ENCODE peak calls at places on chromosome 13, in five cellular contexts. N is testis, J is psoas muscle, C is left ventricle myocardium inferior, O is cardiac muscle cell. S is an unnamed sample.

GRCh38 chr13:34750078-34750703 is 191.9 kb upstream of the NBEA start:
- DNase-seq in C (peak; percentile 23), J (no peak), O (peak; percentile 66), N (peak; percentile 58), S (no peak)

GRCh38 chr13:113907637-113908617 is 44.1 kb upstream of the GAS6 start:
- DNase-seq in O (peak; percentile 69), N (no peak), C (no peak), J (no peak), S (no peak)

GRCh38 chr13:40433577-40433976 is 232.9 kb downstream of the FOXO1 start:
- DNase-seq in O (no peak), J (no peak), C (no peak), N (no peak), S (peak; percentile 46)

GRCh38 chr13:100659578-100659977 is 15.0 kb downstream of the TMTC4 start:
- DNase-seq in J (no peak), C (no peak), O (no peak), N (no peak), S (no peak)

GRCh38 chr13:74115138-74115537 is 19.1 kb downstream of the KLF12 start:
- DNase-seq in C (no peak), O (peak; percentile 50), N (no peak), J (no peak), S (no peak)

GRCh38 chr13:28320884-28321574 is 173.9 kb downstream of the FLT1 start:
- DNase-seq in J (no peak), O (no peak), N (no peak), C (no peak), S (no peak)

GRCh38 chr13:24216176-24216575 is 55.7 kb downstream of the SPATA13 start:
- DNase-seq in O (no peak), N (no peak), J (no peak), C (no peak), S (no peak)

GRCh38 chr13:51134763-51135365 is 23.8 kb upstream of the C13orf42 start:
- DNase-seq in C (no peak), O (no peak), J (no peak), N (no peak), S (no peak)

GRCh38 chr13:25249001-25249543 is 38.2 kb downstream of the MTMR6 start:
- DNase-seq in J (no peak), O (peak; percentile 47), N (no peak), C (no peak), S (no peak)

GRCh38 chr13:52850396-52851152 is 2.1 kb upstream of the PCDH8 start:
- DNase-seq in N (peak; percentile 88), O (peak; percentile 79), C (peak; percentile 72), J (peak; percentile 85), S (no peak)

GRCh38 chr13:95676100-95676774 is 702 bp upstream of the DNAJC3 start:
- DNase-seq in C (no peak), N (peak; percentile 37), J (peak; percentile 57), O (peak; percentile 53), S (peak; percentile 33)

GRCh38 chr13:72891423-72891822 is 109.5 kb downstream of the PIBF1 start:
- DNase-seq in J (no peak), C (no peak), O (no peak), N (no peak), S (no peak)

GRCh38 chr13:106052200-106052767 is 483.2 kb downstream of the EFNB2 start:
- DNase-seq in C (no peak), J (no peak), O (no peak), N (no peak), S (no peak)

GRCh38 chr13:75963318-75963717 is 327.2 kb downstream of the LMO7 start:
- DNase-seq in C (no peak), J (no peak), O (no peak), N (no peak), S (no peak)

GRCh38 chr13:110697842-110698241 is 8.1 kb downstream of the CARS2 start:
- DNase-seq in J (no peak), N (no peak), O (no peak), C (no peak), S (no peak)

GRCh38 chr13:100666124-100666523 is 8.5 kb downstream of the TMTC4 start:
- DNase-seq in J (no peak), C (no peak), O (peak; percentile 37), N (peak; percentile 21), S (no peak)

GRCh38 chr13:44734204-44734707 is 158.1 kb upstream of the TSC22D1 start:
- DNase-seq in J (peak; percentile 93), O (peak; percentile 71), N (no peak), C (peak; percentile 51), S (no peak)

GRCh38 chr13:74021507-74021906 is 112.7 kb downstream of the KLF12 start:
- DNase-seq in O (no peak), J (no peak), N (no peak), C (no peak), S (no peak)

GRCh38 chr13:51643882-51644281 is 59.6 kb downstream of the WDFY2 start:
- DNase-seq in O (peak; percentile 93), J (no peak), N (no peak), C (no peak), S (no peak)

GRCh38 chr13:70324519-70324918 is 216.3 kb upstream of the KLHL1 start:
- DNase-seq in C (no peak), N (no peak), O (no peak), J (no peak), S (no peak)

GRCh38 chr13:46295531-46296464 is 84.1 kb downstream of the LRRC63 start:
- DNase-seq in C (no peak), O (peak; percentile 97), J (no peak), N (peak; percentile 40), S (peak; percentile 92)

GRCh38 chr13:114339779-114340534 is 25.7 kb downstream of the CHAMP1 start:
- DNase-seq in O (peak; percentile 59), J (peak; percentile 62), N (peak; percentile 49), C (peak; percentile 18), S (peak; percentile 41)

GRCh38 chr13:113747291-113747833 is 11.7 kb upstream of the TMEM255B start:
- DNase-seq in O (no peak), N (no peak), C (no peak), J (no peak), S (no peak)

GRCh38 chr13:39186205-39186880 is 148.1 kb downstream of the NHLRC3 start:
- DNase-seq in O (no peak), C (no peak), J (no peak), N (peak; percentile 26), S (no peak)

GRCh38 chr13:39189778-39190177 is 151.5 kb downstream of the NHLRC3 start:
- DNase-seq in N (no peak), J (no peak), C (no peak), O (no peak), S (no peak)

GRCh38 chr13:39185326-39185725 is 147.1 kb downstream of the NHLRC3 start:
- DNase-seq in J (no peak), O (no peak), N (no peak), C (no peak), S (no peak)
- H3K4me1 ChIP-seq in J (no peaks in the 10 kb centered on the region), O (peaks cover 4% of the 10 kb centered on the region), N (no peaks in the 10 kb centered on the region), C (no peaks in the 10 kb centered on the region), S (no peaks in the 10 kb centered on the region)

GRCh38 chr13:30698023-30698422 is 37.3 kb upstream of the ALOX5AP start:
- DNase-seq in J (no peak), O (peak; percentile 54), C (no peak), N (no peak), S (no peak)
- H3K27ac ChIP-seq in J (no peak overlapping the region), O (no peak overlapping the region), C (no peak overlapping the region), N (no peak overlapping the region), S (no peak overlapping the region)

DNA sequence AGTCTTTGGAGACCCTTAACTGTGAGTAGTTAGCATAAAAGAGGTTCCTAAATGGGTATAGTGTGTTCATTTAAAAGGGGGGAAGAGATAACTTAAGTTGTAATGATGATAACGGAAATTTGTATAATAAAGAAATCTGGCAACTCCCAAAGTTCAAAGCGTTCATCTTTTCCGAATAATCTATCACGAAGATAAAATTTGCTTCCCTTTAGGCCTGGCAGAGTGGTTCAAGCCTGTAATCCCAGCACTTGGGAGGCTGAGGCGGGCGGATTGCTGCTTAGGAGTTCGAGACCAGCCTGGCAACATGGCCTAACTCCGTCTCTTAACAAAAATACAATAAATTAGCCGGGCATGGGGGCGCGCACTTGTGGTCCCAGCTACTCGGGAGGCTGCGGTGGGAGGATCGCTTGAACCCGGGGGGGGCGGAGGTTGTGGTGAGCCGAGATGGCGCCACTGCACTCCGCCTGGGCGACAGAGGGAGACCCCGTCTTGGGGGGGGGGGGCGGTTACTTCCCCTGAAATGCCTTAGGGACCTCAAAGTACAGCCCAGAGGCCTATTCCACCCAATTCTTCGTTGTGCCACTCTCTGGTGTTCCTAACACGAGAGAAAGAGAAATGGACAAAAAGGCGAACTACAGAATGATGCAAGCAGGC is 888 bp downstream of the N4BP2L2 start:
- DNase-seq in N (peak; percentile 58), C (peak; percentile 33), O (no peak), J (peak; percentile 60), S (peak; percentile 9)
- H3K4me1 ChIP-seq in N (peaks cover 9% of the 10 kb centered on the region), C (peaks cover 64% of the 10 kb centered on the region), O (peaks cover 14% of the 10 kb centered on the region), J (peaks cover 38% of the 10 kb centered on the region), S (peaks cover 53% of the 10 kb centered on the region)

GRCh38 chr13:98300956-98301641 is 124.0 kb upstream of the RNF113B start:
- DNase-seq in C (no peak), J (no peak), O (peak; percentile 54), N (peak; percentile 30), S (no peak)

GRCh38 chr13:98299243-98299953 is 122.3 kb upstream of the RNF113B start:
- DNase-seq in N (no peak), O (peak; percentile 10), C (no peak), J (no peak), S (no peak)

GRCh38 chr13:98303858-98304257 is 126.8 kb upstream of the RNF113B start:
- DNase-seq in J (no peak), O (no peak), N (no peak), C (no peak), S (no peak)

GRCh38 chr13:98299954-98300350 is 122.9 kb upstream of the RNF113B start:
- DNase-seq in C (no peak), J (no peak), O (peak; percentile 4), N (no peak), S (no peak)

GRCh38 chr13:98301721-98302120 is 124.7 kb upstream of the RNF113B start:
- DNase-seq in N (no peak), O (no peak), C (no peak), J (no peak), S (no peak)
- H3K27ac ChIP-seq in N (no peak overlapping the region), O (no peak overlapping the region), C (no peak overlapping the region), J (no peak overlapping the region), S (no peak overlapping the region)

DNA sequence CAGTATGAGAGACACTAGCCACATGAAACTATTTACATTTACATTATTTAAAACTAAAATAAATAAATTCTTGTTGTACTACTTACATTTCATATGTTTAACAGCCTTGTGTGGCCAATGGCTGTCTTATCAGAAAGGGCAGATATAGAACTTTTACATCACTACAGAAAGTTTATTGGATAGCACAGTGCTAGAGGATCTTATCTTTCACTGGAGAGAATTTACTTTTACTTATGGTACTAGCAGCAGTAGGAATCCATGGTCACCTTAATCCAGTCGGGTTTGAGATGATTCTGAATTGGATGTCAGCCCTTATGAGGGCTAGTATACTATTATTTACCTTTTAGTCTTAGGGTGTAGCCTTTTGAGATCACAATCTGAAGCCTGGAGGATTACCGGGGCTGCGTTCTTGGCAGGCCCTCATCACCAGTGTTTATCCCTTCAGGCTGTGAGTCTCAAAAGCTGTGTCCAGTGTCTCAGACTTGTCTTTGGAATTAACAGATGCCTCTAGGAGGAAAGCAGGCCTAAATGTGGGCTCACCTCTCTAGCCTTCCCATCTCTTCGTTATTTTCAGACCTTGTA is 21.7 kb downstream of the IFT88 start:
- DNase-seq in J (no peak), N (no peak), C (no peak), O (no peak), S (no peak)
- H3K4me1 ChIP-seq in J (no peaks in the 10 kb centered on the region), N (no peaks in the 10 kb centered on the region), C (no peaks in the 10 kb centered on the region), O (no peaks in the 10 kb centered on the region), S (no peaks in the 10 kb centered on the region)